ENCODE peak calls at places on chromosome X, in seven cellular contexts. C is nephron progenitor cell; W is stimulated activated CD8-positive, alpha-beta memory T cell treated with anti-CD3 and anti-CD28 coated beads, Interleukin-4, amount 100 ng/mL, for 48 hours; N is MG63; T is germinal center; O is fibroblast of mammary gland; B is NCI-H1694 treated with DMSO at 0.1 percent for 48 hours. G is an unnamed sample.

GRCh38 chrX:1925053-1925481 is 310.2 kb downstream of the ASMT start:
- DNase-seq in C (no peak), W (no peak), N (no peak), T (no peak), O (no peak), B (no peak), G (no peak)

GRCh38 chrX:53716328-53717088 is 30.0 kb upstream of the HUWE1 start:
- DNase-seq in C (no peak), W (peak), N (no peak), T (no peak), O (peak), B (no peak), G (no peak)

GRCh38 chrX:38941675-38942074 is 140.4 kb downstream of the MID1IP1 start:
- DNase-seq in C (no peak), W (no peak), N (no peak), T (no peak), O (peak), B (no peak), G (no peak)

GRCh38 chrX:110420771-110421498 is 62.3 kb downstream of the RTL9 start:
- DNase-seq in C (no peak), W (no peak), N (no peak), T (no peak), O (peak), B (peak), G (no peak)

GRCh38 chrX:30301977-30302376 is 7.2 kb downstream of the NR0B1 start:
- DNase-seq in C (peak), W (no peak), N (no peak), T (no peak), O (peak), B (no peak), G (no peak)

GRCh38 chrX:22542641-22543040 is 269.9 kb downstream of the CBLL2 start:
- DNase-seq in C (no peak), W (no peak), N (no peak), T (no peak), O (peak), B (no peak), G (no peak)

GRCh38 chrX:11190745-11191510 is 79.8 kb downstream of the HCCS start:
- DNase-seq in C (no peak), W (no peak), N (no peak), T (no peak), O (no peak), B (no peak), G (no peak)

GRCh38 chrX:50812995-50813842 is 775 bp downstream of the SHROOM4 start:
- DNase-seq in C (peak), W (peak), N (peak), T (no peak), O (peak), B (no peak), G (no peak)

GRCh38 chrX:2188316-2188715 is 312.5 kb downstream of the DHRSX start:
- DNase-seq in C (peak), W (no peak), N (no peak), T (no peak), O (no peak), B (no peak), G (no peak)

GRCh38 chrX:72201836-72202536 is 20.4 kb downstream of the PIN4 start:
- DNase-seq in C (no peak), W (no peak), N (peak), T (no peak), O (peak), B (no peak), G (no peak)

GRCh38 chrX:154401918-154402621 is 3.9 kb downstream of the RPL10 start:
- DNase-seq in C (no peak), W (no peak), N (no peak), T (no peak), O (no peak), B (no peak), G (no peak)

GRCh38 chrX:153539171-153539978 is 21.9 kb downstream of the ATP2B3 start:
- DNase-seq in C (peak), W (peak), N (peak), T (peak), O (peak), B (no peak), G (peak)

GRCh38 chrX:34555481-34555880 is 101.6 kb downstream of the TMEM47 start:
- DNase-seq in C (no peak), W (no peak), N (no peak), T (no peak), O (no peak), B (no peak), G (no peak)

GRCh38 chrX:9966775-9967408 is at the start of gene CLDN34:
- DNase-seq in C (no peak), W (no peak), N (no peak), T (no peak), O (no peak), B (no peak), G (no peak)

GRCh38 chrX:19839770-19840254 is 47.6 kb downstream of the SH3KBP1 start:
- DNase-seq in C (no peak), W (no peak), N (no peak), T (no peak), O (no peak), B (no peak), G (no peak)